ENCODE peak calls at places on chromosomes 5 and 9, in nine cellular contexts. E is adrenal gland, P is A549, L is transverse colon, Z is HCT116, O is sigmoid colon, C is suprapubic skin, H is heart left ventricle, F is stomach. A is an unnamed sample.

GRCh38 chr5:11426442-11426841 is 477.8 kb downstream of the CTNND2 start:
- DNase-seq in Z (no peak), H (no peak), F (no peak), O (no peak), E (no peak), C (no peak), L (no peak), P (no peak), A (no peak)

GRCh38 chr5:139915274-139915673 is 119.7 kb downstream of the PSD2 start:
- DNase-seq in C (no peak), Z (no peak), L (no peak), E (no peak), H (no peak), O (peak), P (no peak), F (no peak), A (no peak)

GRCh38 chr5:10387690-10388089 is 34.2 kb downstream of the MARCHF6 start:
- DNase-seq in L (no peak), P (no peak), E (no peak), Z (no peak), F (no peak), H (no peak), C (no peak), O (no peak), A (no peak)

GRCh38 chr5:78530342-78531096 is 118.1 kb downstream of the LHFPL2 start:
- DNase-seq in F (no peak), C (no peak), Z (no peak), H (no peak), L (no peak), E (peak), O (no peak), P (peak), A (no peak)

GRCh38 chr9:15416880-15417279 is 5.8 kb upstream of the SNAPC3 start:
- DNase-seq in Z (no peak), E (peak), O (no peak), F (peak), H (no peak), L (peak), P (no peak), C (no peak), A (no peak)

GRCh38 chr5:69368458-69369368 is 607 bp downstream of the AK6 start:
- DNase-seq in Z (peak), E (no peak), C (no peak), F (no peak), H (no peak), L (no peak), O (no peak), P (peak), A (no peak)

GRCh38 chr9:88092699-88093359 is 45.4 kb downstream of the SPATA31C2 start:
- DNase-seq in Z (no peak), C (no peak), F (no peak), O (peak), H (peak), E (no peak), P (no peak), L (no peak), A (peak)

GRCh38 chr9:83197611-83198010 is 134.7 kb upstream of the RASEF start:
- DNase-seq in Z (no peak), L (no peak), O (no peak), H (no peak), P (no peak), E (no peak), F (no peak), C (no peak), A (no peak)

GRCh38 chr5:67010684-67011409 is 185.8 kb downstream of the CD180 start:
- DNase-seq in H (peak), O (peak), C (no peak), L (peak), E (peak), P (no peak), Z (no peak), F (no peak), A (no peak)

GRCh38 chr5:1743769-1744085 is 55.9 kb downstream of the MRPL36 start:
- DNase-seq in O (peak), C (peak), P (no peak), Z (no peak), E (no peak), F (no peak), L (no peak), H (no peak), A (no peak)

GRCh38 chr5:62969409-62970120 is 390.9 kb downstream of the LRRC70 start:
- DNase-seq in C (no peak), P (no peak), F (no peak), H (no peak), Z (no peak), O (no peak), E (no peak), L (no peak), A (no peak)

GRCh38 chr9:137498720-137499150 is 39.6 kb upstream of the NSMF start:
- DNase-seq in Z (no peak), C (no peak), O (no peak), E (no peak), L (no peak), H (no peak), P (no peak), F (no peak), A (peak)

GRCh38 chr9:99977042-99977792 is 70.8 kb downstream of the STX17 start:
- DNase-seq in E (no peak), C (no peak), O (no peak), H (no peak), Z (no peak), P (no peak), L (no peak), F (no peak), A (no peak)

GRCh38 chr9:93612796-93613154 is 36.4 kb downstream of the PHF2 start:
- DNase-seq in E (no peak), Z (no peak), C (no peak), H (no peak), F (no peak), O (no peak), P (no peak), L (no peak), A (no peak)

GRCh38 chr9:107286057-107286456 is 3.0 kb downstream of the RAD23B start:
- DNase-seq in O (no peak), P (no peak), Z (no peak), C (no peak), F (no peak), E (no peak), H (no peak), L (no peak), A (no peak)

GRCh38 chr5:172385661-172386187 is 68.6 kb downstream of the SH3PXD2B start:
- DNase-seq in C (no peak), O (peak), H (no peak), L (no peak), P (no peak), Z (no peak), E (no peak), F (no peak), A (no peak)

GRCh38 chr9:98549401-98549800 is 159.3 kb downstream of the GABBR2 start:
- DNase-seq in P (no peak), C (no peak), Z (no peak), E (no peak), F (no peak), H (no peak), O (no peak), L (no peak), A (no peak)

GRCh38 chr5:173795601-173796000 is 92.5 kb upstream of the CPEB4 start:
- DNase-seq in O (no peak), H (no peak), L (peak), C (no peak), E (no peak), P (no peak), F (peak), Z (no peak), A (no peak)

GRCh38 chr5:133467712-133468463 is 144.5 kb downstream of the FSTL4 start:
- DNase-seq in Z (no peak), E (no peak), F (peak), C (peak), H (no peak), O (no peak), L (no peak), P (no peak), A (no peak)

GRCh38 chr9:116987902-116988301 is 300.8 kb downstream of the TRIM32 start:
- DNase-seq in Z (no peak), L (no peak), E (no peak), P (no peak), F (no peak), O (no peak), H (no peak), C (no peak), A (no peak)

GRCh38 chr5:141870871-141871270 is 7.3 kb downstream of the PCDH1 start:
- DNase-seq in L (peak), E (no peak), O (peak), H (no peak), F (peak), Z (no peak), C (peak), P (no peak), A (no peak)

GRCh38 chr5:141870226-141870625 is 8.0 kb downstream of the PCDH1 start:
- DNase-seq in O (peak), E (no peak), L (peak), F (peak), H (no peak), C (no peak), P (no peak), Z (no peak), A (peak)

GRCh38 chr5:141869040-141869439 is 9.2 kb downstream of the PCDH1 start:
- DNase-seq in L (no peak), E (no peak), P (no peak), H (no peak), F (no peak), O (no peak), Z (no peak), C (no peak), A (no peak)

GRCh38 chr5:141868541-141868940 is 9.7 kb downstream of the PCDH1 start:
- DNase-seq in E (no peak), C (no peak), F (no peak), H (no peak), Z (no peak), P (no peak), L (no peak), O (no peak), A (no peak)

GRCh38 chr5:141869514-141869913 is 8.7 kb downstream of the PCDH1 start:
- DNase-seq in P (no peak), O (no peak), F (peak), H (no peak), Z (no peak), L (peak), C (no peak), E (no peak), A (no peak)
- TF ChIP-seq POLR2A in P (no peak), O (no peak), F (no peak), H (no peak), Z (no peak), L (peak), C (no peak), E (no peak), A (no peak)

DNA sequence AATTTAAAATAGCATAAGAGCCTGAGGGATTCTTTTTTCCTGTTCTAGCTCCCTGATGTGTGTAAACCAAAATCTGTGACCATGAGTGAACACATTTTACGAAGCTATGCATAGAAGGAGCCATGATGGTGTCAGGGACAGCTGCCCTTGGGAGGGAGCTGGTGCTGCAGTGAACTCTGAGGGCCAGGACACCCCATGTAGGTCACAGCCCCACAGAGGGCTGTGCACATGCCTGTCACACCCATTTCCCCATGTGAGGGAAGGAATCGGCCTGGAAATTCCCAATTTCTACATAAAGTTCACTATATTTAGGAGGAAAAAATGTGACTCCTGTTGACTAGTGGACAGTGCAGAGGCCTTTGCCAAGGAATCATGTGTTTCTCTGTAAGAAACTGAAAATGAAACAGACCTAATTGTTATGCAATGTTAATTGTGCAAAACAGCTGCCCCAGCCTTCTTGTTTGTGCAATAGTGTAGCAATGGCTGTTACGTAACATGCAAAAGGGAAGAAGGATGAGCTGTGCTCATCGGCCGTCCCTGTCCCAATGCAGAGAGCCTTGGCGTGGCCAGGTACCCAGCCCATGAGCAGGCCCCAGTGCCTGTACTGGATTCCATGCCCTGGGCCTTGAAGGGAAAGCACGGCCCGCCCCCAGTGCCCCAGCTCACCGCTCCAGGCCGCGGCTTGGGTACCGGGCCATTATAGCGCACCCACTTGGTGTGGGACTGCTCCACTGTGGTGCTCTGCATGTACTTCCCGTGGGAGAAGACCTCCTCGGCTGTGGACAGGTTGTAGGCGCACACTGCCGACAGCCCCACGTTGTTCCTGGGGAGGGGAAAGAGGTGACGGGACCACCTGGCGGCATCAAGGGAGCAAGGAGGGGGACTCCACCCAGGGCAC is 69.9 kb downstream of the SECISBP2 start:
- DNase-seq in O (peak), L (peak), E (peak), Z (no peak), H (peak), F (peak), P (no peak), C (peak), A (peak)
- TF ChIP-seq CTCF in O (no peak), L (no peak), E (no peak), Z (no peak), H (no peak), F (no peak), P (no peak), C (no peak), A (no peak)

GRCh38 chr9:125638646-125639045 is 68.4 kb downstream of the MAPKAP1 start:
- DNase-seq in L (no peak), F (no peak), O (no peak), P (no peak), H (no peak), C (no peak), Z (no peak), E (no peak), A (no peak)
- TF ChIP-seq POLR2A in L (no peak), F (no peak), O (no peak), P (no peak), H (no peak), C (no peak), Z (no peak), E (no peak), A (no peak)

GRCh38 chr5:171336486-171337206 is 27.6 kb downstream of the TLX3 start:
- DNase-seq in O (no peak), Z (peak), P (peak), E (peak), H (no peak), L (peak), F (peak), C (no peak), A (no peak)
- TF ChIP-seq CTCF in O (peak), Z (peak), P (peak), E (peak), H (peak), L (peak), F (peak), C (peak), A (peak)